ENCODE peak calls at places on chromosomes 16 and 17, in six cellular contexts. C is fibroblast of lung; H is mucosa of descending colon; U is IMR-90; L is CD8-positive, alpha-beta memory T cell; N is heart right ventricle. O is an unnamed sample. For H3K36me3, the result is how much of the 10 kb centered on the place peaks cover.

GRCh38 chr16:3637371-3637923 is 17.0 kb upstream of the DNASE1 start:
- DNase-seq in C (no peak), H (no peak), U (peak), L (no peak), N (no peak), O (peak)

GRCh38 chr17:41325126-41325525 is 9.6 kb upstream of the KRTAP17-1 start:
- DNase-seq in C (no peak), H (no peak), U (no peak), L (no peak), N (no peak), O (no peak)

GRCh38 chr17:42754782-42755181 is 6.2 kb upstream of the RAMP2 start:
- DNase-seq in C (peak), H (no peak), U (peak), L (no peak), N (peak), O (no peak)

GRCh38 chr16:87618216-87618615 is 15.9 kb downstream of the JPH3 start:
- DNase-seq in C (no peak), H (no peak), U (no peak), L (no peak), N (no peak), O (no peak)

GRCh38 chr16:11852092-11852809 is 909 bp upstream of the RSL1D1 start:
- DNase-seq in C (peak), H (no peak), U (peak), L (no peak), N (no peak), O (peak)

GRCh38 chr16:68357923-68358322 is 47.1 kb downstream of the PRMT7 start:
- DNase-seq in C (no peak), H (no peak), U (no peak), L (no peak), N (no peak), O (no peak)

GRCh38 chr16:68644303-68644702 is 807 bp upstream of the CDH3 start:
- DNase-seq in C (no peak), H (no peak), U (no peak), L (no peak), N (no peak), O (peak)

GRCh38 chr17:29664743-29665479 is 42.2 kb upstream of the CORO6 start:
- DNase-seq in C (peak), H (no peak), U (peak), L (no peak), N (no peak), O (no peak)

GRCh38 chr17:42428141-42428944 is 5.3 kb upstream of the CAVIN1 start:
- DNase-seq in C (peak), H (no peak), U (peak), L (peak), N (peak), O (peak)

GRCh38 chr17:67067571-67068517 is 23.5 kb downstream of the CACNG1 start:
- DNase-seq in C (no peak), H (no peak), U (no peak), L (no peak), N (no peak), O (no peak)

GRCh38 chr16:22924492-22924891 is 110.5 kb downstream of the HS3ST2 start:
- DNase-seq in C (no peak), H (no peak), U (no peak), L (no peak), N (no peak), O (no peak)

GRCh38 chr16:7285520-7285919 is 47.1 kb upstream of the RBFOX1 start:
- DNase-seq in C (no peak), H (no peak), U (no peak), L (no peak), N (no peak), O (no peak)

GRCh38 chr16:19884611-19885455 is at the start of gene GPRC5B:
- DNase-seq in C (peak), H (peak), U (peak), L (peak), N (peak), O (peak)

GRCh38 chr16:78563905-78564304 is 464.5 kb downstream of the WWOX start:
- DNase-seq in C (peak), H (no peak), U (no peak), L (no peak), N (no peak), O (no peak)

GRCh38 chr17:64741924-64742670 is 80.0 kb upstream of the SMURF2 start:
- DNase-seq in C (peak), H (no peak), U (peak), L (no peak), N (peak), O (no peak)

GRCh38 chr17:43660262-43660661 is 1.5 kb downstream of the MEOX1 start:
- DNase-seq in C (no peak), H (no peak), U (no peak), L (no peak), N (no peak), O (no peak)

GRCh38 chr17:42113293-42114069 is 967 bp upstream of the DHX58 start:
- DNase-seq in C (no peak), H (no peak), U (no peak), L (no peak), N (no peak), O (no peak)

GRCh38 chr16:58814348-58814801 is 80.3 kb upstream of the GOT2 start:
- DNase-seq in C (peak), H (no peak), U (peak), L (no peak), N (peak), O (peak)

GRCh38 chr17:44781553-44782348 is 23.0 kb downstream of the ADAM11 start:
- DNase-seq in C (no peak), H (peak), U (no peak), L (no peak), N (peak), O (peak)

DNA sequence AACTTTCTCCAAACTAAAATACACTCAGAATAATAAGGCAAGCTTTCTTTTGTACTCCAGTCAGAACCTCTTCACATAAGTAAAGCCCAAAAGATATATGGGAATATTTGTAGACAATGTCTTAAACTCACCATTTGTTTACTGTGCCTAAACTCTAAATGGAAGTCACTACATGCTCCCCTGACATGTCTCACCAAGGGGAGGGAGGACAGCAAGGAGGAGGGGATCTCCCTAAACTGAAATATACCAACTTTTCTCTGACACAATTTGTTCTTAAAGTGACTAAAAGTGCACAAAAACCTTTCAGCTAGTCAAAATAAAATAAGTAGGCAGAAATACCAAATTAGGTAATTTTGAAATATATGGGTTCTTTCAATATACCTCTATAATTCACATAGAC is 38.5 kb downstream of the GRB7 start:
- DNase-seq in C (no peak), H (no peak), U (no peak), L (no peak), N (no peak), O (no peak)
- H3K4me3 ChIP-seq in C (no peak), H (no peak), U (no peak), L (peak), N (no peak), O (no peak)

GRCh38 chr17:78826426-78826825 is 14.2 kb downstream of the USP36 start:
- DNase-seq in C (peak), H (no peak), U (peak), L (no peak), N (no peak), O (no peak)
- H3K36me3 ChIP-seq in C (under half), H (under half), U (under half), L (half or more), N (under half), O (half or more)

GRCh38 chr16:53052519-53053501 is at the start of gene CHD9NB:
- DNase-seq in C (peak), H (no peak), U (peak), L (no peak), N (no peak), O (no peak)
- H3K4me3 ChIP-seq in C (peak), H (no peak), U (peak), L (no peak), N (no peak), O (no peak)

DNA sequence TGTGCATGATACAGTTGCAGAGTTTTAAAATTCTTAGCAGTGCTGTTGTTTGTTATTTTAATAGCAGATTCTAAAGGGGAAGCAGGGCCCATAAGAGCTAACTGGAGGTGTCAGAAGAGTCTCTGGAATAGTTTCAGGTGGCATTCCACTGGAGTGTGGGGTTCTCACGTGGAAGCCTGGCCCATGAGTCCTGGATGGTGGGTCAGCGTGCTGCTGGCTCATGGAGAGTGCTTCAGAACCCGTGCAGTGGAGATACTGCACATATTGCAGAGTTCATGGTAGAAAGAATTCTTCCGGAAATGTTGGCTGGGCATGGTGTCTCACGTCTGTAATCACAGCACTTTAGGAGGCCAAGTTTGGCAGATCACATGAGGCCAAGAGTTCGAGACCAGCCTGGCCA is 43.9 kb downstream of the B9D1 start:
- DNase-seq in C (no peak), H (no peak), U (no peak), L (no peak), N (no peak), O (no peak)
- H3K36me3 ChIP-seq in C (under half), H (under half), U (under half), L (under half), N (under half), O (under half)

GRCh38 chr17:9116311-9116820 is 95.1 kb downstream of the NTN1 start:
- DNase-seq in C (no peak), H (no peak), U (no peak), L (no peak), N (no peak), O (peak)

GRCh38 chr17:9116861-9117568 is 95.7 kb downstream of the NTN1 start:
- DNase-seq in C (no peak), H (no peak), U (no peak), L (no peak), N (no peak), O (peak)

GRCh38 chr17:9110501-9110900 is 89.2 kb downstream of the NTN1 start:
- DNase-seq in C (no peak), H (no peak), U (no peak), L (no peak), N (no peak), O (no peak)

GRCh38 chr17:9120471-9120870 is 99.2 kb downstream of the NTN1 start:
- DNase-seq in C (no peak), H (no peak), U (no peak), L (no peak), N (no peak), O (peak)

DNA sequence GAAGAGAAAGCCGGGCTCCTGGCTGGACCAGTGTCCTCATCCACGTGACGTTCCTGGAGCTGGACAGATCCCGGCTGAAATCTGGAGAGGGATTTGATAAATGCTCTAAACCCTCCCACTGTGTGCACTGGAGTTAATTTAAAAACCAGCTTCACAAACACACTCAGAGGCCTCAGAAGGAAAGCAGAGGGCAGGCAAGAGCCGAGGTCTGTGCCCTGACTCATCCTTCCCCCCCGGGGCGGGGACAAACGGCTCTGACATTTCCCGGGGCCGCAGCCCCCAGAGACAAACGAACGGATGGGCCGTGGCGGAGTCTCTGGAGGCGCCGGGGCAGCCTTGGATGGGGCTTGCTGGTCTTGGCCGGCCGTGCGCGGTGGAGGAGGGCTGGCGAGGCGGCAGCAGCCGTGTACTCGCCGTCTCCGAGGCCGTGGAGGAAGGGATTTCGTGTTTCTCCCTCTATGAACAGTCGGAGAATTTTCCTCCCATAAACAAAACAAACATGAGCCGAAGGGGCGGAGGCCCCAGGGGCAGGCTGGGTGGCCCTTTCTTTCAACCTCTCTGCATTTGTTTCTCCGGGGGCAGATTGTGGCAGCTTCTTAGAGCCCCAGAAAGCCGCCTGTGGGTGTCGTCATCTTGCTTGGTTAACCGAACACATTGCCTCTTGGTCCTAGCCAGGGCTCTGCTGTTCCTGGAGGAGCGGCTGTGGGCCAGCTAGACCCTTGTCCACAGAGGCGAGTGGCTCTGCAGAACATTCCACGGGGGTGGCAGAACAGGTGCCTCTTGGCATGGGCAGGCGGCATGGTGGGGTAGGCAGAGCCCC is 94.3 kb downstream of the NTN1 start:
- DNase-seq in C (peak), H (peak), U (peak), L (peak), N (peak), O (peak)
- H3K4me3 ChIP-seq in C (peak), H (no peak), U (no peak), L (no peak), N (no peak), O (peak)

GRCh38 chr16:27346818-27347217 is 33.0 kb downstream of the IL4R start:
- DNase-seq in C (no peak), H (no peak), U (no peak), L (no peak), N (no peak), O (no peak)

GRCh38 chr16:27345201-27345600 is 31.4 kb downstream of the IL4R start:
- DNase-seq in C (no peak), H (no peak), U (no peak), L (no peak), N (no peak), O (no peak)

GRCh38 chr16:27341971-27342370 is 28.2 kb downstream of the IL4R start:
- DNase-seq in C (no peak), H (no peak), U (no peak), L (no peak), N (no peak), O (no peak)

GRCh38 chr16:27341549-27341948 is 27.8 kb downstream of the IL4R start:
- DNase-seq in C (no peak), H (no peak), U (no peak), L (no peak), N (no peak), O (no peak)

DNA sequence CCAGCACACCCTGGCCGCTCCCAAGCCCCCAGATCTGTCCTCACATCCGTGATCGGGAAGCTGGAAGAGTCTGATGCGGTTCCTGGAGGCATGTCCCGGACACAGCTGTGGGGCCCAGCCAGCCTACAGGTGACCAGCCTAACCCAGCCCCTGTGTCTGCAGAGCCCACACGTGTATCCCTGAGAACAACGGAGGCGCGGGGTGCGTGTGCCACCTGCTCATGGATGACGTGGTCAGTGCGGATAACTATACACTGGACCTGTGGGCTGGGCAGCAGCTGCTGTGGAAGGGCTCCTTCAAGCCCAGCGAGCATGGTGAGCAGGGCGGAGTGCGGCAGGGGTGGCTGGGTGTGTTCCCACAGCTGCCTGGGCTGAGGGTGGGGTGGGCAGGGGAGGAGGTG is 30.9 kb downstream of the IL4R start:
- DNase-seq in C (no peak), H (no peak), U (no peak), L (no peak), N (no peak), O (no peak)
- H3K36me3 ChIP-seq in C (under half), H (under half), U (half or more), L (half or more), N (under half), O (under half)

GRCh38 chr16:46801428-46802049 is 29.4 kb downstream of the C16orf87 start:
- DNase-seq in C (no peak), H (no peak), U (peak), L (no peak), N (no peak), O (peak)

GRCh38 chr16:46800494-46800893 is 30.5 kb downstream of the C16orf87 start:
- DNase-seq in C (no peak), H (no peak), U (no peak), L (no peak), N (no peak), O (no peak)

GRCh38 chr16:46808997-46809396 is 22.0 kb downstream of the C16orf87 start:
- DNase-seq in C (no peak), H (no peak), U (no peak), L (no peak), N (no peak), O (no peak)

GRCh38 chr16:46803373-46803772 is 27.6 kb downstream of the C16orf87 start:
- DNase-seq in C (no peak), H (no peak), U (no peak), L (no peak), N (no peak), O (no peak)
- H3K4me3 ChIP-seq in C (no peak), H (no peak), U (no peak), L (no peak), N (no peak), O (no peak)

GRCh38 chr17:20279631-20280030 is 187.7 kb downstream of the LGALS9B start:
- DNase-seq in C (no peak), H (no peak), U (no peak), L (no peak), N (no peak), O (no peak)
- H3K36me3 ChIP-seq in C (under half), H (under half), U (under half), L (under half), N (under half), O (under half)

O was measured in H7.